ENCODE peak calls at places on chromosomes 6 and 20, in nine cellular contexts. D is SJSA1; E is HCT116; W is B cell; B is iPS-NIHi11; Q is activated T-helper 1 cell treated with anti-CD3 and anti-CD28 coated beads, Interleukin-2, amount 50 U/mL, for 16 hours; Y is anterior cingulate cortex; A is Karpas-422; H is WTC11. O is an unnamed sample.

GRCh38 chr6:137655291-137655690 is 161.1 kb upstream of the OLIG3 start:
- DNase-seq in H (no peak), Y (no peak), W (no peak), D (no peak), B (no peak), A (no peak), E (no peak), Q (no peak), O (no peak)

GRCh38 chr6:139019722-139020121 is 8.8 kb upstream of the ABRACL start:
- DNase-seq in E (no peak), D (no peak), Q (no peak), B (no peak), Y (no peak), H (no peak), W (no peak), A (no peak), O (no peak)

GRCh38 chr6:150293423-150294280 is 75.2 kb upstream of the IYD start:
- DNase-seq in D (no peak), E (peak; percentile 46), B (no peak), A (no peak), Y (no peak), H (no peak), W (no peak), Q (no peak), O (peak; percentile 8)

GRCh38 chr6:54236984-54237383 is 71.3 kb upstream of the TINAG start:
- DNase-seq in D (no peak), E (no peak), B (no peak), W (no peak), Q (no peak), Y (no peak), H (no peak), A (no peak), O (no peak)

GRCh38 chr20:55269913-55270312 is 735.4 kb downstream of the CBLN4 start:
- DNase-seq in B (no peak), A (no peak), W (no peak), E (no peak), H (no peak), Y (no peak), Q (no peak), D (no peak), O (no peak)

GRCh38 chr6:90835584-90836212 is 248.8 kb upstream of the MAP3K7 start:
- DNase-seq in Y (no peak), W (no peak), B (no peak), Q (no peak), D (no peak), A (no peak), E (no peak), H (no peak), O (no peak)

GRCh38 chr20:63381781-63382431 is 20.8 kb upstream of the CHRNA4 start:
- DNase-seq in A (peak; percentile 70), B (peak; percentile 95), D (no peak), E (no peak), W (no peak), H (peak; percentile 79), Y (no peak), Q (peak; percentile 22), O (peak; percentile 34)

GRCh38 chr6:53065266-53066058 is at the start of gene FBXO9:
- DNase-seq in H (peak; percentile 71), A (peak; percentile 86), Y (peak; percentile 41), E (no peak), W (peak; percentile 74), Q (peak; percentile 75), B (peak; percentile 88), D (peak; percentile 64), O (no peak)

GRCh38 chr6:42338573-42339218 is 113.0 kb downstream of the TRERF1 start:
- DNase-seq in Y (no peak), A (no peak), B (no peak), E (peak; percentile 83), W (no peak), Q (no peak), D (peak; percentile 91), H (no peak), O (peak; percentile 70)

GRCh38 chr6:104973404-104973803 is 16.5 kb downstream of the LIN28B start:
- DNase-seq in A (no peak), E (no peak), H (no peak), D (no peak), W (no peak), B (no peak), Q (no peak), Y (no peak), O (no peak)

GRCh38 chr6:34973547-34974248 is 84.6 kb downstream of the ANKS1A start:
- DNase-seq in A (peak; percentile 48), B (no peak), D (no peak), W (no peak), H (no peak), Q (no peak), E (no peak), Y (no peak), O (no peak)

GRCh38 chr20:25321262-25321831 is 69.3 kb downstream of the ABHD12 start:
- DNase-seq in Q (no peak), H (no peak), W (no peak), D (no peak), Y (no peak), E (no peak), B (no peak), A (no peak), O (no peak)

GRCh38 chr20:54549523-54550326 is 74.3 kb downstream of the DOK5 start:
- DNase-seq in H (no peak), Q (no peak), Y (no peak), E (no peak), B (no peak), A (no peak), D (no peak), W (no peak), O (no peak)

GRCh38 chr6:106684011-106684410 is 54.6 kb downstream of the QRSL1 start:
- DNase-seq in A (no peak), H (no peak), B (no peak), E (no peak), W (no peak), Q (no peak), D (no peak), Y (no peak), O (no peak)

GRCh38 chr6:119256978-119257462 is 92.5 kb downstream of the MAN1A1 start:
- DNase-seq in A (no peak), E (no peak), B (no peak), H (no peak), D (no peak), Y (no peak), W (no peak), Q (no peak), O (no peak)

GRCh38 chr6:166415306-166415705 is 32.6 kb upstream of the MPC1 start:
- DNase-seq in D (no peak), A (no peak), H (no peak), B (no peak), Q (no peak), W (peak; percentile 36), E (no peak), Y (no peak), O (no peak)

GRCh38 chr20:39619386-39619785 is 657.2 kb downstream of the DHX35 start:
- DNase-seq in Y (no peak), B (no peak), E (no peak), W (no peak), H (no peak), D (no peak), Q (no peak), A (no peak), O (peak; percentile 12)

GRCh38 chr6:19557191-19557590 is 280.0 kb upstream of the ID4 start:
- DNase-seq in Q (no peak), Y (no peak), W (no peak), H (no peak), D (no peak), A (no peak), B (no peak), E (no peak), O (no peak)

GRCh38 chr20:49945306-49945700 is 9.1 kb downstream of the RNF114 start:
- DNase-seq in Q (no peak), E (no peak), B (no peak), D (no peak), Y (no peak), H (no peak), W (no peak), A (no peak), O (no peak)

GRCh38 chr20:44632103-44632752 is 19.3 kb downstream of the ADA start:
- DNase-seq in B (no peak), A (no peak), Y (no peak), E (no peak), H (no peak), W (no peak), D (no peak), Q (no peak), O (no peak)

GRCh38 chr6:44727651-44728630 is 340.4 kb downstream of the CDC5L start:
- DNase-seq in D (no peak), H (no peak), Y (no peak), E (no peak), B (no peak), A (peak; percentile 11), Q (no peak), W (no peak), O (no peak)

GRCh38 chr6:81683928-81684327 is 68.6 kb downstream of the TENT5A start:
- DNase-seq in Q (no peak), W (no peak), A (no peak), D (no peak), E (no peak), Y (no peak), B (no peak), H (no peak), O (no peak)

GRCh38 chr20:8132632-8133587 is 844 bp downstream of the PLCB1 start:
- DNase-seq in E (no peak), B (no peak), Y (no peak), A (no peak), H (peak; percentile 28), W (no peak), D (no peak), Q (no peak), O (no peak)

GRCh38 chr20:46004187-46004586 is 4.5 kb upstream of the MMP9 start:
- DNase-seq in E (no peak), Y (no peak), A (no peak), H (no peak), Q (no peak), B (no peak), D (no peak), W (no peak), O (no peak)

GRCh38 chr20:4591975-4592315 is 129.8 kb upstream of the PRND start:
- DNase-seq in E (no peak), H (no peak), D (no peak), Y (no peak), B (no peak), A (no peak), Q (no peak), W (no peak), O (no peak)

GRCh38 chr6:49906511-49906910 is 40.2 kb upstream of the CRISP1 start:
- DNase-seq in E (no peak), A (no peak), Y (no peak), B (no peak), W (no peak), D (no peak), Q (no peak), H (no peak), O (no peak)

GRCh38 chr20:40676466-40676865 is 12.6 kb downstream of the MAFB start:
- DNase-seq in B (no peak), Q (no peak), W (no peak), A (no peak), E (no peak), H (no peak), D (no peak), Y (no peak), O (no peak)

GRCh38 chr6:156849806-156850205 is 72.6 kb downstream of the ARID1B start:
- DNase-seq in Q (no peak), D (no peak), H (no peak), A (peak; percentile 57), Y (no peak), B (no peak), W (no peak), E (no peak), O (no peak)

GRCh38 chr6:158674342-158674969 is 24.6 kb downstream of the SYTL3 start:
- DNase-seq in E (no peak), H (no peak), Q (no peak), D (peak; percentile 22), Y (no peak), B (no peak), W (no peak), A (peak; percentile 17), O (no peak)